ENCODE peak calls at places on chromosomes 1 and 21, in nine cellular contexts. K is SHP77 treated with DMSO at 0.1 percent for 48 hours, U is AG08396, Q is GM03348, I is globus pallidus, F is substantia nigra, Z is anterior cingulate cortex, G is LHCN-M2, Y is pancreas. M is an unnamed sample.

GRCh38 chr1:76640723-76641122 is 226.6 kb upstream of the ST6GALNAC5 start:
- DNase-seq in K (no peak), U (no peak), Q (no peak), I (no peak), F (no peak), Z (no peak), G (no peak), Y (no peak), M (no peak)

GRCh38 chr1:73839922-73840321 is 358.1 kb downstream of the LRRIQ3 start:
- DNase-seq in K (no peak), U (no peak), Q (no peak), I (no peak), F (no peak), Z (no peak), G (no peak), Y (no peak), M (peak; percentile 2)

GRCh38 chr1:59116920-59117542 is 179.9 kb upstream of the FGGY start:
- DNase-seq in K (no peak), U (peak; percentile 38), Q (peak; percentile 75), I (no peak), F (no peak), Z (no peak), G (peak; percentile 55), Y (no peak), M (peak; percentile 48)

GRCh38 chr21:43325036-43325435 is 101.9 kb downstream of the SIK1 start:
- DNase-seq in K (no peak), U (no peak), Q (no peak), I (no peak), F (no peak), Z (no peak), G (no peak), Y (no peak), M (no peak)

GRCh38 chr1:37995773-37996379 is 6.1 kb upstream of the SF3A3 start:
- DNase-seq in K (no peak), U (peak; percentile 80), Q (peak; percentile 87), I (no peak), F (no peak), Z (peak; percentile 29), G (no peak), Y (peak; percentile 54), M (peak; percentile 73)

GRCh38 chr1:17617787-17618557 is 78.5 kb downstream of the ARHGEF10L start:
- DNase-seq in K (no peak), U (peak; percentile 81), Q (no peak), I (peak; percentile 57), F (no peak), Z (no peak), G (peak; percentile 91), Y (peak; percentile 38), M (peak; percentile 40)

GRCh38 chr1:172533511-172534116 is 664 bp downstream of the SUCO start:
- DNase-seq in K (peak; percentile 28), U (peak; percentile 49), Q (no peak), I (no peak), F (no peak), Z (peak; percentile 24), G (peak; percentile 31), Y (peak; percentile 42), M (peak; percentile 43)

GRCh38 chr1:16960560-16961296 is 19.7 kb downstream of the MFAP2 start:
- DNase-seq in K (peak; percentile 81), U (peak; percentile 87), Q (peak; percentile 87), I (peak; percentile 31), F (no peak), Z (peak; percentile 65), G (peak; percentile 62), Y (peak; percentile 90), M (peak; percentile 82)

GRCh38 chr1:221565718-221566117 is 176.2 kb downstream of the DUSP10 start:
- DNase-seq in K (peak; percentile 92), U (no peak), Q (no peak), I (no peak), F (no peak), Z (no peak), G (no peak), Y (no peak), M (no peak)